ENCODE peak calls at places on chromosomes 4 and X, in six cellular contexts. F, D, J, T, X and H are unnamed samples.

GRCh38 chrX:71872542-71873458 is 37.8 kb upstream of the NHSL2 start:
- DNase-seq in F (peak; percentile 72), D (no peak), T (no peak), J (no peak), X (no peak), H (no peak)

GRCh38 chr4:7805533-7806079 is 134.1 kb downstream of the AFAP1 start:
- DNase-seq in T (peak; percentile 93), D (peak; percentile 84), F (no peak), X (no peak), J (peak; percentile 95), H (no peak)

GRCh38 chr4:113080050-113080449 is 30.6 kb downstream of the ANK2 start:
- DNase-seq in F (no peak), J (peak; percentile 2), X (no peak), T (no peak), D (no peak), H (no peak)

GRCh38 chrX:112698946-112699345 is 19.2 kb upstream of the LHFPL1 start:
- DNase-seq in J (no peak), X (no peak), D (no peak), T (no peak), F (no peak), H (no peak)

GRCh38 chr4:4633431-4633830 is 91.6 kb upstream of the STX18 start:
- DNase-seq in T (no peak), D (no peak), F (no peak), X (no peak), J (no peak), H (no peak)

GRCh38 chr4:18508801-18509200 is 487.2 kb upstream of the LCORL start:
- DNase-seq in T (no peak), X (no peak), D (no peak), F (no peak), J (no peak), H (no peak)

GRCh38 chrX:15631637-15632036 is 30.9 kb upstream of the ACE2 start:
- DNase-seq in D (no peak), T (no peak), X (no peak), J (no peak), F (no peak), H (no peak)

GRCh38 chr4:76984788-76985211 is 35.2 kb downstream of the SEPTIN11 start:
- DNase-seq in T (no peak), D (peak; percentile 100), F (peak; percentile 77), X (no peak), J (peak; percentile 100), H (peak; percentile 2)

GRCh38 chr4:165208741-165209388 is 1.5 kb downstream of the KLHL2 start:
- DNase-seq in X (no peak), J (no peak), F (no peak), T (no peak), D (no peak), H (no peak)

GRCh38 chrX:133676344-133677122 is 261.2 kb upstream of the GPC4 start:
- DNase-seq in D (no peak), X (no peak), J (no peak), T (peak; percentile 32), F (no peak), H (no peak)

GRCh38 chr4:38008493-38009120 is 48.4 kb downstream of the PTTG2 start:
- DNase-seq in F (no peak), J (no peak), D (no peak), T (no peak), X (no peak), H (no peak)

GRCh38 chr4:74624351-74625151 is 169.8 kb downstream of the BTC start:
- DNase-seq in X (no peak), J (peak; percentile 96), F (no peak), D (peak; percentile 98), T (no peak), H (no peak)

DNA sequence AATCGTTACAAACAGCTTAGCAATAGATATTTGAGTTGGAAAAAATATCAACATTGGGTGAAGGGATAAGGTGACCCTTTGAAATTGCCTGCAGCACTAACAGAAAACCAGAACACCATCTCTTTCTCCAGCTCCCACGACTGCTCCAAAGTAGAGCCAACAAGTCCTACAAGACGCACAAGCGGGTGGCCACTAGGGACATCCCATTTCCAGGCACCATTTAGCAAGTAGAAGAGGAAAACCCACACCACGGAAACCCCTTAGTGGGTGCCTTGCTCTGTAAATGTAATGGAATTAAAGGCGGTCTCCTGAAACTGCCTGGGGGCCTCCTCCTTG is 1.9 kb downstream of the ARHGAP6 start:
- DNase-seq in D (peak; percentile 22), J (no peak), X (no peak), F (no peak), T (no peak), H (no peak)
- H3K4me3 ChIP-seq in D (peak overlapping the region; percentile 68), J (peak overlapping the region; percentile 44), X (no peak overlapping the region), F (peak overlapping the region; percentile 40), T (peak overlapping the region; percentile 54), H (peak overlapping the region; percentile 22)

GRCh38 chrX:3142259-3143042 is 101.2 kb downstream of the ARSF start:
- DNase-seq in J (no peak), F (no peak), T (no peak), D (no peak), X (no peak), H (no peak)
- H3K27ac ChIP-seq in J (no peak overlapping the region), F (no peak overlapping the region), T (no peak overlapping the region), D (no peak overlapping the region), X (no peak overlapping the region), H (no peak overlapping the region)

GRCh38 chr4:41882622-41883347 is 52.4 kb upstream of the TMEM33 start:
- DNase-seq in T (peak; percentile 42), J (peak; percentile 23), F (peak; percentile 84), X (peak; percentile 26), D (peak; percentile 39), H (no peak)
- H3K27me3 ChIP-seq in T (peaks cover 51% of the 10 kb centered on the region), J (peaks cover 76% of the 10 kb centered on the region), F (no peaks in the 10 kb centered on the region), X (peaks cover 23% of the 10 kb centered on the region), D (peaks cover 48% of the 10 kb centered on the region), H (peaks cover 25% of the 10 kb centered on the region)

DNA sequence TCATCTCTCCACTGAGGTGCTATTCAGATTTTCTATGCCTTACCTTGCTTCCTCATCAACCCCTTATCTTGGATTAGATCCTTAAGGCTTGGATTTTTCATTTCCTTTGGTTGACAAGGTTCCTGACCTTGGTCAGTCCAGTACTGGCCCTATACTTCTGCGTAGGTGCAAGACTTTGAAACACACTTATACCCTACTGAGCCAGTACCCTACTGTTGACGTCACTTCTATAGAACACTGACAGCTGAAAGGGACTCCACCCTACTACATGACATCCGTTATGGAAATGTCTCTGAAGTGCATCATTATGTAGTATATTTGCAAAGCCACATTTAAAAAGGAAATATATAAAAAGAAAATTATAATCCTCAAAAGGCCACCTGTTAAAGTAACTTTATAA is 12.0 kb upstream of the PLS3 start:
- DNase-seq in F (no peak), X (no peak), J (no peak), D (no peak), T (no peak), H (no peak)
- H3K4me3 ChIP-seq in F (no peak overlapping the region), X (no peak overlapping the region), J (no peak overlapping the region), D (no peak overlapping the region), T (no peak overlapping the region), H (no peak overlapping the region)